ENCODE peak calls at places on chromosomes 13 and 19, in ten cellular contexts. One of them, this sample, is unnamed.

GRCh38 chr13:87536499-87536898 is 134.7 kb upstream of the SLITRK5 start:
- DNase-seq in ascending aorta: no peak
- DNase-seq in fibroblast of mammary gland: no peak
- DNase-seq in RWPE1: no peak
- DNase-seq in cardiac fibroblast: no peak
- DNase-seq in activated B cell treated with CpG ODN at 0.5 μM for 24 hours: no peak
- DNase-seq in kidney: no peak
- DNase-seq in kidney epithelial cell: no peak
- DNase-seq in progenitor cell of endocrine pancreas: no peak
- DNase-seq in cardiac muscle cell: no peak
- DNase-seq in this sample: no peak

GRCh38 chr19:14004619-14005380 is 1.3 kb downstream of the RFX1 start:
- DNase-seq in ascending aorta: peak
- DNase-seq in fibroblast of mammary gland: peak
- DNase-seq in RWPE1: no peak
- DNase-seq in cardiac fibroblast: no peak
- DNase-seq in activated B cell treated with CpG ODN at 0.5 μM for 24 hours: peak
- DNase-seq in kidney: peak
- DNase-seq in kidney epithelial cell: no peak
- DNase-seq in progenitor cell of endocrine pancreas: no peak
- DNase-seq in cardiac muscle cell: no peak
- DNase-seq in this sample: no peak

GRCh38 chr19:19057317-19057716 is 6.5 kb upstream of the SLC25A42 start:
- DNase-seq in ascending aorta: no peak
- DNase-seq in fibroblast of mammary gland: no peak
- DNase-seq in RWPE1: no peak
- DNase-seq in cardiac fibroblast: no peak
- DNase-seq in activated B cell treated with CpG ODN at 0.5 μM for 24 hours: no peak
- DNase-seq in kidney: no peak
- DNase-seq in kidney epithelial cell: no peak
- DNase-seq in progenitor cell of endocrine pancreas: no peak
- DNase-seq in cardiac muscle cell: no peak
- DNase-seq in this sample: no peak

GRCh38 chr13:21240586-21240985 is 64.1 kb downstream of the MRPL57 start:
- DNase-seq in ascending aorta: no peak
- DNase-seq in fibroblast of mammary gland: peak
- DNase-seq in RWPE1: no peak
- DNase-seq in cardiac fibroblast: peak
- DNase-seq in activated B cell treated with CpG ODN at 0.5 μM for 24 hours: no peak
- DNase-seq in kidney: no peak
- DNase-seq in kidney epithelial cell: peak
- DNase-seq in progenitor cell of endocrine pancreas: no peak
- DNase-seq in cardiac muscle cell: no peak
- DNase-seq in this sample: no peak

GRCh38 chr19:8242212-8242821 is 33.1 kb downstream of the CERS4 start:
- DNase-seq in ascending aorta: no peak
- DNase-seq in fibroblast of mammary gland: no peak
- DNase-seq in RWPE1: no peak
- DNase-seq in cardiac fibroblast: no peak
- DNase-seq in activated B cell treated with CpG ODN at 0.5 μM for 24 hours: no peak
- DNase-seq in kidney: no peak
- DNase-seq in kidney epithelial cell: no peak
- DNase-seq in progenitor cell of endocrine pancreas: no peak
- DNase-seq in cardiac muscle cell: no peak
- DNase-seq in this sample: no peak

GRCh38 chr19:33029746-33030303 is 34.9 kb downstream of the RHPN2 start:
- DNase-seq in ascending aorta: no peak
- DNase-seq in fibroblast of mammary gland: no peak
- DNase-seq in RWPE1: no peak
- DNase-seq in cardiac fibroblast: no peak
- DNase-seq in activated B cell treated with CpG ODN at 0.5 μM for 24 hours: no peak
- DNase-seq in kidney: no peak
- DNase-seq in kidney epithelial cell: no peak
- DNase-seq in progenitor cell of endocrine pancreas: no peak
- DNase-seq in cardiac muscle cell: no peak
- DNase-seq in this sample: no peak

GRCh38 chr13:44660050-44660449 is 83.9 kb upstream of the TSC22D1 start:
- DNase-seq in ascending aorta: no peak
- DNase-seq in fibroblast of mammary gland: no peak
- DNase-seq in RWPE1: no peak
- DNase-seq in cardiac fibroblast: peak
- DNase-seq in activated B cell treated with CpG ODN at 0.5 μM for 24 hours: no peak
- DNase-seq in kidney: no peak
- DNase-seq in kidney epithelial cell: no peak
- DNase-seq in progenitor cell of endocrine pancreas: no peak
- DNase-seq in cardiac muscle cell: no peak
- DNase-seq in this sample: no peak

GRCh38 chr19:8126511-8126910 is 22.9 kb downstream of the FBN3 start:
- DNase-seq in ascending aorta: no peak
- DNase-seq in fibroblast of mammary gland: no peak
- DNase-seq in RWPE1: no peak
- DNase-seq in cardiac fibroblast: no peak
- DNase-seq in activated B cell treated with CpG ODN at 0.5 μM for 24 hours: no peak
- DNase-seq in kidney: no peak
- DNase-seq in kidney epithelial cell: no peak
- DNase-seq in progenitor cell of endocrine pancreas: no peak
- DNase-seq in cardiac muscle cell: no peak
- DNase-seq in this sample: peak

GRCh38 chr13:113840541-113841354 is 23.1 kb downstream of the GAS6 start:
- DNase-seq in ascending aorta: no peak
- DNase-seq in fibroblast of mammary gland: no peak
- DNase-seq in RWPE1: no peak
- DNase-seq in cardiac fibroblast: no peak
- DNase-seq in activated B cell treated with CpG ODN at 0.5 μM for 24 hours: no peak
- DNase-seq in kidney: peak
- DNase-seq in kidney epithelial cell: no peak
- DNase-seq in progenitor cell of endocrine pancreas: no peak
- DNase-seq in cardiac muscle cell: no peak
- DNase-seq in this sample: no peak

GRCh38 chr13:87872813-87873212 is 201.6 kb downstream of the SLITRK5 start:
- DNase-seq in ascending aorta: no peak
- DNase-seq in fibroblast of mammary gland: peak
- DNase-seq in RWPE1: no peak
- DNase-seq in cardiac fibroblast: no peak
- DNase-seq in activated B cell treated with CpG ODN at 0.5 μM for 24 hours: no peak
- DNase-seq in kidney: no peak
- DNase-seq in kidney epithelial cell: no peak
- DNase-seq in progenitor cell of endocrine pancreas: no peak
- DNase-seq in cardiac muscle cell: no peak
- DNase-seq in this sample: no peak

GRCh38 chr19:50333737-50334617 is 4.8 kb upstream of the KCNC3 start:
- DNase-seq in ascending aorta: peak
- DNase-seq in fibroblast of mammary gland: no peak
- DNase-seq in RWPE1: peak
- DNase-seq in cardiac fibroblast: no peak
- DNase-seq in activated B cell treated with CpG ODN at 0.5 μM for 24 hours: peak
- DNase-seq in kidney: peak
- DNase-seq in kidney epithelial cell: no peak
- DNase-seq in progenitor cell of endocrine pancreas: peak
- DNase-seq in cardiac muscle cell: peak
- DNase-seq in this sample: peak

GRCh38 chr13:29595380-29596063 is at the start of gene SLC7A1:
- DNase-seq in ascending aorta: peak
- DNase-seq in fibroblast of mammary gland: peak
- DNase-seq in RWPE1: peak
- DNase-seq in cardiac fibroblast: peak
- DNase-seq in activated B cell treated with CpG ODN at 0.5 μM for 24 hours: peak
- DNase-seq in kidney: peak
- DNase-seq in kidney epithelial cell: peak
- DNase-seq in progenitor cell of endocrine pancreas: peak
- DNase-seq in cardiac muscle cell: peak
- DNase-seq in this sample: peak

GRCh38 chr13:82458169-82458568 is 1424.1 kb downstream of the SLITRK1 start:
- DNase-seq in ascending aorta: no peak
- DNase-seq in fibroblast of mammary gland: no peak
- DNase-seq in RWPE1: no peak
- DNase-seq in cardiac fibroblast: no peak
- DNase-seq in activated B cell treated with CpG ODN at 0.5 μM for 24 hours: no peak
- DNase-seq in kidney: peak
- DNase-seq in kidney epithelial cell: no peak
- DNase-seq in progenitor cell of endocrine pancreas: no peak
- DNase-seq in cardiac muscle cell: no peak
- DNase-seq in this sample: no peak

GRCh38 chr19:30696514-30696913 is 324.3 kb downstream of the ZNF536 start:
- DNase-seq in ascending aorta: no peak
- DNase-seq in fibroblast of mammary gland: no peak
- DNase-seq in RWPE1: no peak
- DNase-seq in cardiac fibroblast: peak
- DNase-seq in activated B cell treated with CpG ODN at 0.5 μM for 24 hours: no peak
- DNase-seq in kidney: no peak
- DNase-seq in kidney epithelial cell: no peak
- DNase-seq in progenitor cell of endocrine pancreas: peak
- DNase-seq in cardiac muscle cell: peak
- DNase-seq in this sample: no peak

GRCh38 chr19:10420444-10421239 is at the start of gene PDE4A:
- DNase-seq in ascending aorta: no peak
- DNase-seq in fibroblast of mammary gland: no peak
- DNase-seq in RWPE1: no peak
- DNase-seq in cardiac fibroblast: peak
- DNase-seq in activated B cell treated with CpG ODN at 0.5 μM for 24 hours: peak
- DNase-seq in kidney: peak
- DNase-seq in kidney epithelial cell: no peak
- DNase-seq in progenitor cell of endocrine pancreas: no peak
- DNase-seq in cardiac muscle cell: peak
- DNase-seq in this sample: no peak
- TF ChIP-seq CTCF in ascending aorta: peak
- TF ChIP-seq CTCF in fibroblast of mammary gland: no peak
- TF ChIP-seq CTCF in RWPE1: peak
- TF ChIP-seq CTCF in cardiac fibroblast: peak
- TF ChIP-seq CTCF in activated B cell treated with CpG ODN at 0.5 μM for 24 hours: no peak
- TF ChIP-seq CTCF in kidney: no peak
- TF ChIP-seq CTCF in kidney epithelial cell: peak
- TF ChIP-seq CTCF in progenitor cell of endocrine pancreas: peak
- TF ChIP-seq CTCF in cardiac muscle cell: peak
- TF ChIP-seq CTCF in this sample: peak

DNA sequence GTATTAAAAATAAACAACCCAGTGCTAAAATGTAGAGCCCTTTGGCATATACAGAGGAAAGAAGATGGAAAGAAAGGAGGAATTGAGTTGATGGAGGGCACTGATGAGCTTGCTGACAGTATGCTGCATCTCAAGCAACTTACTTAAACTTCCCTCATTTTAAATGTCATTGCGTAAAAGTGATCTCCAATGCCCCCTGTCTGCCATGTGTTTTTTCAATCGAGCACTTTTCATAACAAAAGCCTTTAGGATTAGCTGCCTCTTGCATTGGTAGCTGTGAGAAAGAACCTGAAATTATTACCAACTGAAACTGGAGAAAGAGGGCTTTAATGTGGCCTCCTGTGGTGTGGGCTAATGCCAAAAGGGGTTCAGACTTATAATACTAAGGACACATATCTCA is 541.6 kb downstream of the SUCLA2 start:
- DNase-seq in ascending aorta: no peak
- DNase-seq in fibroblast of mammary gland: peak
- DNase-seq in RWPE1: no peak
- DNase-seq in cardiac fibroblast: peak
- DNase-seq in activated B cell treated with CpG ODN at 0.5 μM for 24 hours: no peak
- DNase-seq in kidney: no peak
- DNase-seq in kidney epithelial cell: no peak
- DNase-seq in progenitor cell of endocrine pancreas: no peak
- DNase-seq in cardiac muscle cell: peak
- DNase-seq in this sample: no peak
- TF ChIP-seq CTCF in ascending aorta: peak
- TF ChIP-seq CTCF in fibroblast of mammary gland: peak
- TF ChIP-seq CTCF in RWPE1: no peak
- TF ChIP-seq CTCF in cardiac fibroblast: peak
- TF ChIP-seq CTCF in activated B cell treated with CpG ODN at 0.5 μM for 24 hours: no peak
- TF ChIP-seq CTCF in kidney: no peak
- TF ChIP-seq CTCF in kidney epithelial cell: peak
- TF ChIP-seq CTCF in progenitor cell of endocrine pancreas: peak
- TF ChIP-seq CTCF in cardiac muscle cell: peak
- TF ChIP-seq CTCF in this sample: peak

GRCh38 chr13:105196052-105196451 is 1339.4 kb downstream of the EFNB2 start:
- DNase-seq in ascending aorta: no peak
- DNase-seq in fibroblast of mammary gland: no peak
- DNase-seq in RWPE1: no peak
- DNase-seq in cardiac fibroblast: peak
- DNase-seq in activated B cell treated with CpG ODN at 0.5 μM for 24 hours: no peak
- DNase-seq in kidney: no peak
- DNase-seq in kidney epithelial cell: no peak
- DNase-seq in progenitor cell of endocrine pancreas: no peak
- DNase-seq in cardiac muscle cell: no peak
- DNase-seq in this sample: no peak
- TF ChIP-seq CTCF in ascending aorta: no peak
- TF ChIP-seq CTCF in fibroblast of mammary gland: no peak
- TF ChIP-seq CTCF in RWPE1: no peak
- TF ChIP-seq CTCF in cardiac fibroblast: no peak
- TF ChIP-seq CTCF in activated B cell treated with CpG ODN at 0.5 μM for 24 hours: no peak
- TF ChIP-seq CTCF in kidney: no peak
- TF ChIP-seq CTCF in kidney epithelial cell: no peak
- TF ChIP-seq CTCF in progenitor cell of endocrine pancreas: no peak
- TF ChIP-seq CTCF in cardiac muscle cell: no peak
- TF ChIP-seq CTCF in this sample: no peak

DNA sequence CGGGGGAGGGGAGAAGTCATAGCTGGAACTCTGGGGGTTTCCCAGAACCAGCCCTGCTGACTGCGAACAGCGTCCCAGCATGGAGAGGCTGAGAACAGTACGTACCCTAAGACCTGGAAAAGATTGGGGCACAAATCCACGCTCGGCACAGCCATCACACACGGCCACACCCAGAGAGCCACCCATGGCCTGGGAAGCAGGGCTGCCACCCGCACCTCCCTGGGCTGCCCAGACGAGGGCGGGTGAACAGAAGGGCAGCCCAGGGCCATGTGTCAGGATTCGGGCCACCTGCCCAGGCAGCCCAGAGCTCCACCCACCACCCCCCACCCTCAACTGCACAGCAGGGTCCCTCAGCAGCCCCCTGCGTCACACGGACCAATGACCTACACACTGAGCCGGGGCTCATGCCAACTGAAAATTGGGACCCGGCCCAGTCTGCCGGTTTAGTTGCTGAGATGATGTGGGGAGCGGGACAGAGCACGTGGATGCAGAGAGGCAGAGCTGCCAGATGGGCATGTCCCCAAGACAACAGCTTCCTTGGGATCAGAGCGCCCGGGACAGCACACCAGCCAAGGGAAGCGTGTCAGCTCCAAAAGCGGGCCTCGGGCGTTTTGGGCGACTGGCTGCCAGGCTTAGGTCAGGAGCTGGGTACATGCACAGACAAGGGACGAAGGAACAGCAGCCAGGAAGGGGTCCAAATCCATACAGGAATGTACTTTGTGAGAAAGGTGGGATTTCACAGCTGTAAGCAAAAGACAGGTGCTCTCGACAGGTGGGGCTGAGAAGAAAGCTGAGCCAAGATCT is 8.4 kb downstream of the UBXN6 start:
- DNase-seq in ascending aorta: peak
- DNase-seq in fibroblast of mammary gland: peak
- DNase-seq in RWPE1: no peak
- DNase-seq in cardiac fibroblast: no peak
- DNase-seq in activated B cell treated with CpG ODN at 0.5 μM for 24 hours: no peak
- DNase-seq in kidney: no peak
- DNase-seq in kidney epithelial cell: no peak
- DNase-seq in progenitor cell of endocrine pancreas: no peak
- DNase-seq in cardiac muscle cell: no peak
- DNase-seq in this sample: no peak
- TF ChIP-seq CTCF in ascending aorta: peak
- TF ChIP-seq CTCF in fibroblast of mammary gland: no peak
- TF ChIP-seq CTCF in RWPE1: no peak
- TF ChIP-seq CTCF in cardiac fibroblast: no peak
- TF ChIP-seq CTCF in activated B cell treated with CpG ODN at 0.5 μM for 24 hours: no peak
- TF ChIP-seq CTCF in kidney: no peak
- TF ChIP-seq CTCF in kidney epithelial cell: no peak
- TF ChIP-seq CTCF in progenitor cell of endocrine pancreas: no peak
- TF ChIP-seq CTCF in cardiac muscle cell: no peak
- TF ChIP-seq CTCF in this sample: no peak

This sample was measured in type B pancreatic cell.